ENCODE peak calls at places on chromosomes 6 and 20, in seven cellular contexts. R is stimulated activated CD8-positive, alpha-beta memory T cell treated with anti-CD3 and anti-CD28 coated beads, Interleukin-12 subunit alpha, Interleukin-12 subunit beta, amount 100 ng/mL, for 4 hours; C is trophoblast cell; O is Peyer's patch; M is A549; N is neural crest cell; A is Ammon's horn. Y is an unnamed sample.

GRCh38 chr6:87357479-87358196 is 13.0 kb downstream of the C6orf163 start:
- DNase-seq in R (no peak), C (no peak), O (no peak), M (no peak), N (no peak), A (no peak), Y (no peak)

GRCh38 chr20:1617055-1617454 is 2.8 kb downstream of the SIRPB1 start:
- DNase-seq in R (no peak), C (no peak), O (no peak), M (no peak), N (no peak), A (no peak), Y (no peak)

GRCh38 chr6:13425270-13425905 is 62.0 kb downstream of the GFOD1 start:
- DNase-seq in R (no peak), C (no peak), O (no peak), M (no peak), N (no peak), A (no peak), Y (no peak)

GRCh38 chr6:160015778-160016684 is 47.1 kb downstream of the IGF2R start:
- DNase-seq in R (no peak), C (no peak), O (no peak), M (no peak), N (no peak), A (no peak), Y (no peak)

GRCh38 chr20:48460681-48461080 is 367.1 kb downstream of the PREX1 start:
- DNase-seq in R (no peak), C (no peak), O (no peak), M (no peak), N (no peak), A (no peak), Y (no peak)

GRCh38 chr6:47852727-47853126 is 70.9 kb downstream of the OPN5 start:
- DNase-seq in R (no peak), C (no peak), O (no peak), M (peak), N (no peak), A (no peak), Y (no peak)

GRCh38 chr6:39294133-39294532 is 20.1 kb downstream of the KCNK17 start:
- DNase-seq in R (no peak), C (no peak), O (no peak), M (no peak), N (no peak), A (no peak), Y (peak)

GRCh38 chr6:104187616-104188015 is 672.1 kb downstream of the HACE1 start:
- DNase-seq in R (no peak), C (peak), O (no peak), M (no peak), N (no peak), A (no peak), Y (no peak)

GRCh38 chr6:163782436-163783003 is 368.0 kb downstream of the QKI start:
- DNase-seq in R (no peak), C (no peak), O (no peak), M (no peak), N (no peak), A (peak), Y (no peak)

GRCh38 chr6:22457986-22458385 is 111.4 kb upstream of the HDGFL1 start:
- DNase-seq in R (no peak), C (no peak), O (no peak), M (no peak), N (no peak), A (no peak), Y (no peak)

GRCh38 chr6:113959235-113959634 is 11.7 kb downstream of the HDAC2 start:
- DNase-seq in R (no peak), C (no peak), O (no peak), M (no peak), N (no peak), A (no peak), Y (no peak)

GRCh38 chr6:145887969-145888368 is 73.4 kb upstream of the FBXO30 start:
- DNase-seq in R (no peak), C (no peak), O (no peak), M (peak), N (no peak), A (no peak), Y (no peak)

GRCh38 chr6:34182751-34183531 is 37.1 kb upstream of the GRM4 start:
- DNase-seq in R (peak), C (no peak), O (no peak), M (no peak), N (no peak), A (no peak), Y (peak)

GRCh38 chr6:140079328-140079727 is 704.9 kb upstream of the CITED2 start:
- DNase-seq in R (no peak), C (peak), O (no peak), M (no peak), N (no peak), A (no peak), Y (no peak)

GRCh38 chr6:101806241-101806640 is 412.7 kb downstream of the GRIK2 start:
- DNase-seq in R (no peak), C (no peak), O (no peak), M (no peak), N (no peak), A (no peak), Y (no peak)

GRCh38 chr6:137927777-137928218 is 60.7 kb downstream of the TNFAIP3 start:
- DNase-seq in R (peak), C (no peak), O (no peak), M (no peak), N (no peak), A (peak), Y (peak)

GRCh38 chr6:25899123-25899522 is 25.1 kb upstream of the SLC17A3 start:
- DNase-seq in R (no peak), C (peak), O (no peak), M (no peak), N (no peak), A (no peak), Y (no peak)

GRCh38 chr6:81929828-81930227 is 177.3 kb upstream of the TENT5A start:
- DNase-seq in R (no peak), C (no peak), O (no peak), M (no peak), N (no peak), A (no peak), Y (no peak)

GRCh38 chr20:63968928-63969760 is 586 bp downstream of the ZNF512B start:
- DNase-seq in R (no peak), C (no peak), O (peak), M (no peak), N (no peak), A (peak), Y (peak)

GRCh38 chr6:144546807-144547206 is 261.7 kb downstream of the UTRN start:
- DNase-seq in R (no peak), C (no peak), O (no peak), M (no peak), N (no peak), A (no peak), Y (no peak)

GRCh38 chr20:33224399-33224798 is 7.2 kb downstream of the BPIFA3 start:
- DNase-seq in R (no peak), C (no peak), O (no peak), M (no peak), N (no peak), A (no peak), Y (no peak)